ENCODE peak calls at places on chromosomes 7 and 10, in ten cellular contexts. One of them, this sample, is unnamed. For H3K4me1, the result is how much of the 10 kb centered on the place peaks cover.

GRCh38 chr7:36747969-36748574 is 23.8 kb upstream of the AOAH start:
- DNase-seq in endodermal cell: no peak
- DNase-seq in ovary: no peak
- DNase-seq in SJCRH30: no peak
- DNase-seq in HAP-1: no peak
- DNase-seq in breast epithelium: no peak
- DNase-seq in colonic mucosa: no peak
- DNase-seq in H9: no peak
- DNase-seq in GM23248: no peak
- DNase-seq in mesenchymal stem cell: no peak
- DNase-seq in this sample: no peak

GRCh38 chr7:147813316-147813715 is 777.2 kb upstream of the C7orf33 start:
- DNase-seq in SJCRH30: no peak
- DNase-seq in ovary: no peak
- DNase-seq in HAP-1: no peak
- DNase-seq in mesenchymal stem cell: no peak
- DNase-seq in endodermal cell: no peak
- DNase-seq in H9: no peak
- DNase-seq in breast epithelium: no peak
- DNase-seq in GM23248: no peak
- DNase-seq in colonic mucosa: no peak
- DNase-seq in this sample: no peak

GRCh38 chr7:2008936-2009540 is 223.7 kb downstream of the MAD1L1 start:
- DNase-seq in breast epithelium: no peak
- DNase-seq in H9: no peak
- DNase-seq in GM23248: no peak
- DNase-seq in HAP-1: no peak
- DNase-seq in colonic mucosa: no peak
- DNase-seq in mesenchymal stem cell: no peak
- DNase-seq in SJCRH30: no peak
- DNase-seq in ovary: peak
- DNase-seq in endodermal cell: peak
- DNase-seq in this sample: no peak

GRCh38 chr10:89414879-89415821 is 782 bp downstream of the IFIT5 start:
- DNase-seq in mesenchymal stem cell: peak
- DNase-seq in SJCRH30: peak
- DNase-seq in H9: peak
- DNase-seq in breast epithelium: peak
- DNase-seq in colonic mucosa: peak
- DNase-seq in ovary: peak
- DNase-seq in endodermal cell: peak
- DNase-seq in GM23248: peak
- DNase-seq in HAP-1: no peak
- DNase-seq in this sample: peak

GRCh38 chr7:130966246-130967009 is 232.4 kb upstream of the KLF14 start:
- DNase-seq in ovary: no peak
- DNase-seq in colonic mucosa: no peak
- DNase-seq in SJCRH30: no peak
- DNase-seq in H9: no peak
- DNase-seq in HAP-1: no peak
- DNase-seq in mesenchymal stem cell: no peak
- DNase-seq in breast epithelium: no peak
- DNase-seq in endodermal cell: no peak
- DNase-seq in GM23248: peak
- DNase-seq in this sample: no peak

GRCh38 chr7:26658698-26659084 is 205.7 kb downstream of the SKAP2 start:
- DNase-seq in GM23248: no peak
- DNase-seq in ovary: no peak
- DNase-seq in endodermal cell: no peak
- DNase-seq in breast epithelium: no peak
- DNase-seq in mesenchymal stem cell: no peak
- DNase-seq in colonic mucosa: no peak
- DNase-seq in SJCRH30: no peak
- DNase-seq in HAP-1: peak
- DNase-seq in H9: no peak
- DNase-seq in this sample: no peak

GRCh38 chr10:32210306-32211045 is 136.5 kb downstream of the EPC1 start:
- DNase-seq in endodermal cell: peak
- DNase-seq in ovary: no peak
- DNase-seq in HAP-1: peak
- DNase-seq in SJCRH30: peak
- DNase-seq in GM23248: peak
- DNase-seq in mesenchymal stem cell: peak
- DNase-seq in H9: peak
- DNase-seq in colonic mucosa: peak
- DNase-seq in breast epithelium: no peak
- DNase-seq in this sample: no peak

GRCh38 chr7:143048827-143049226 is 3.3 kb upstream of the OR6V1 start:
- DNase-seq in SJCRH30: no peak
- DNase-seq in breast epithelium: no peak
- DNase-seq in mesenchymal stem cell: no peak
- DNase-seq in colonic mucosa: no peak
- DNase-seq in H9: no peak
- DNase-seq in ovary: no peak
- DNase-seq in endodermal cell: no peak
- DNase-seq in GM23248: peak
- DNase-seq in HAP-1: no peak
- DNase-seq in this sample: no peak

GRCh38 chr10:98613446-98613845 is 166.7 kb upstream of the HPS1 start:
- DNase-seq in ovary: no peak
- DNase-seq in HAP-1: no peak
- DNase-seq in colonic mucosa: no peak
- DNase-seq in mesenchymal stem cell: no peak
- DNase-seq in breast epithelium: no peak
- DNase-seq in endodermal cell: no peak
- DNase-seq in GM23248: no peak
- DNase-seq in H9: no peak
- DNase-seq in SJCRH30: no peak
- DNase-seq in this sample: no peak

GRCh38 chr10:11578802-11579255 is 32.6 kb downstream of the USP6NL start:
- DNase-seq in colonic mucosa: no peak
- DNase-seq in GM23248: no peak
- DNase-seq in mesenchymal stem cell: no peak
- DNase-seq in endodermal cell: no peak
- DNase-seq in HAP-1: no peak
- DNase-seq in ovary: no peak
- DNase-seq in H9: no peak
- DNase-seq in SJCRH30: no peak
- DNase-seq in breast epithelium: no peak
- DNase-seq in this sample: no peak

GRCh38 chr7:8261711-8262695 is at the start of gene ICA1:
- DNase-seq in H9: peak
- DNase-seq in breast epithelium: peak
- DNase-seq in colonic mucosa: peak
- DNase-seq in GM23248: peak
- DNase-seq in ovary: peak
- DNase-seq in mesenchymal stem cell: peak
- DNase-seq in SJCRH30: no peak
- DNase-seq in HAP-1: peak
- DNase-seq in endodermal cell: peak
- DNase-seq in this sample: peak

GRCh38 chr7:138842111-138842510 is 44.1 kb upstream of the ATP6V0A4 start:
- DNase-seq in GM23248: no peak
- DNase-seq in ovary: no peak
- DNase-seq in endodermal cell: peak
- DNase-seq in breast epithelium: no peak
- DNase-seq in SJCRH30: no peak
- DNase-seq in HAP-1: no peak
- DNase-seq in mesenchymal stem cell: peak
- DNase-seq in H9: peak
- DNase-seq in colonic mucosa: no peak
- DNase-seq in this sample: no peak

GRCh38 chr10:74153676-74154075 is 2.7 kb downstream of the ADK start:
- DNase-seq in H9: no peak
- DNase-seq in colonic mucosa: no peak
- DNase-seq in mesenchymal stem cell: no peak
- DNase-seq in HAP-1: no peak
- DNase-seq in ovary: no peak
- DNase-seq in GM23248: no peak
- DNase-seq in breast epithelium: no peak
- DNase-seq in endodermal cell: no peak
- DNase-seq in SJCRH30: no peak
- DNase-seq in this sample: no peak

DNA sequence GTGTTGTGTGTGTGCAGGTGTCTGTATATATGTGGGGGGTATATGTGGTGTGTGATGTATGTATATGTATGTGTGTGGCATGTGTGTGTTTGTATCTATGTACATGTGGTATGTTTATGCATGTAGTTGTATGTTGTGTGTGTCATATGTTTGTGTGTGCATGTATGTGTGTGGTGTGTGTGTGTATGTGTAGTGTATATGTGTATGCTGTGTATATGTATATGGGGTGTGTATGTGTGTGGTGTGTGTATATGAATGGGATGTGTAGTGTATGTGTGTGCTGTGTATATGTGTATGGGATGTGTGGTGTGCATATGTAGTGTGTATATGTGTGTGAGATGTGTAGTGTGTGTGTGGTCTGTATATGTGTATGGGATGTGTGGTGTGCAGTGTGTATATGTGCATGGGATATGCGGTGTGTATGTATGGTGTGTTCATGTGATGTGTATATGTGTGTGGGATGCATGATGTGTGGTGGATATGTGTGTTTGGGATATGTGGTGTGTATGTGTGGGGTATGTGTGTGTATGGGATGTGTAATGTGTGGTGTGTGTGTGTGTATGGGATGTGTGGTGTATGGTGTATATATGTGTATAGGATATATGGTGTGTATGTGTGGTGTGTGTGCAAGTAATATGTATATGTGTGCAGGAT is 30.0 kb downstream of the IKZF1 start:
- DNase-seq in breast epithelium: no peak
- DNase-seq in mesenchymal stem cell: no peak
- DNase-seq in H9: no peak
- DNase-seq in endodermal cell: no peak
- DNase-seq in GM23248: no peak
- DNase-seq in SJCRH30: no peak
- DNase-seq in HAP-1: no peak
- DNase-seq in ovary: no peak
- DNase-seq in colonic mucosa: no peak
- DNase-seq in this sample: no peak
- H3K4me1 ChIP-seq in breast epithelium: under half
- H3K4me1 ChIP-seq in mesenchymal stem cell: under half
- H3K4me1 ChIP-seq in H9: under half
- H3K4me1 ChIP-seq in endodermal cell: under half
- H3K4me1 ChIP-seq in GM23248: under half
- H3K4me1 ChIP-seq in SJCRH30: under half
- H3K4me1 ChIP-seq in HAP-1: under half
- H3K4me1 ChIP-seq in ovary: under half
- H3K4me1 ChIP-seq in colonic mucosa: under half
- H3K4me1 ChIP-seq in this sample: under half

DNA sequence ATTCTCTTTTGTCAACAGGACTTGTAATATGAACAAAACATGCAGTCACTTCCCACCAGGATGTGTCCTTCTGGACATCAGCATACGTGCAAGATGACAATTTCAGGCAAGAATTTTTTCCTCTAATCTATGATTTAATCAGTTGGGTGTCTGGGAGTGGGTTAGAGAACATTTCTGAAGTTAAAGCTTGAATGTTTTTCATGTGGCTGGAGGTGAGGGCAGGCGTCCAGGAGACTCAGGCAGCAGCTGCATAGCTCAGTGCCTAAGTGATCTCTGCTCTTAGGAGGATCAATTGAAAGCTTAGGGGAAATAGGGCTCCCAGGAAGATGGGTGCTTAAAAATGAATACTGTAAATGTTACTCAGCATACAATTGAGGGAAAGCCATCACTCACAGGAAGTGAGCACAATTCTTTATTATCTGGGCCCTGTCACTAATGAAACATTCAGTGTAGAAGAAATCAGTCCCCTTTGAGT is 457.6 kb upstream of the KLF6 start:
- DNase-seq in breast epithelium: no peak
- DNase-seq in ovary: no peak
- DNase-seq in colonic mucosa: no peak
- DNase-seq in endodermal cell: no peak
- DNase-seq in GM23248: peak
- DNase-seq in H9: no peak
- DNase-seq in HAP-1: no peak
- DNase-seq in mesenchymal stem cell: peak
- DNase-seq in SJCRH30: peak
- DNase-seq in this sample: no peak
- H3K4me1 ChIP-seq in breast epithelium: under half
- H3K4me1 ChIP-seq in ovary: under half
- H3K4me1 ChIP-seq in colonic mucosa: under half
- H3K4me1 ChIP-seq in endodermal cell: under half
- H3K4me1 ChIP-seq in GM23248: half or more
- H3K4me1 ChIP-seq in H9: under half
- H3K4me1 ChIP-seq in HAP-1: under half
- H3K4me1 ChIP-seq in mesenchymal stem cell: under half
- H3K4me1 ChIP-seq in SJCRH30: under half
- H3K4me1 ChIP-seq in this sample: under half

GRCh38 chr7:151505433-151505832 is 14.3 kb downstream of the RHEB start:
- DNase-seq in ovary: no peak
- DNase-seq in HAP-1: no peak
- DNase-seq in mesenchymal stem cell: no peak
- DNase-seq in GM23248: no peak
- DNase-seq in breast epithelium: no peak
- DNase-seq in colonic mucosa: no peak
- DNase-seq in endodermal cell: no peak
- DNase-seq in SJCRH30: no peak
- DNase-seq in H9: no peak
- DNase-seq in this sample: no peak

GRCh38 chr7:151503902-151504714 is 15.6 kb downstream of the RHEB start:
- DNase-seq in ovary: peak
- DNase-seq in GM23248: peak
- DNase-seq in HAP-1: no peak
- DNase-seq in H9: no peak
- DNase-seq in endodermal cell: no peak
- DNase-seq in SJCRH30: no peak
- DNase-seq in mesenchymal stem cell: peak
- DNase-seq in colonic mucosa: no peak
- DNase-seq in breast epithelium: no peak
- DNase-seq in this sample: peak

GRCh38 chr7:151506901-151507382 is 12.8 kb downstream of the RHEB start:
- DNase-seq in SJCRH30: no peak
- DNase-seq in HAP-1: no peak
- DNase-seq in H9: no peak
- DNase-seq in endodermal cell: no peak
- DNase-seq in breast epithelium: no peak
- DNase-seq in ovary: no peak
- DNase-seq in mesenchymal stem cell: no peak
- DNase-seq in colonic mucosa: no peak
- DNase-seq in GM23248: no peak
- DNase-seq in this sample: peak

GRCh38 chr7:151504715-151505326 is 14.9 kb downstream of the RHEB start:
- DNase-seq in ovary: no peak
- DNase-seq in colonic mucosa: no peak
- DNase-seq in GM23248: no peak
- DNase-seq in H9: no peak
- DNase-seq in mesenchymal stem cell: no peak
- DNase-seq in breast epithelium: no peak
- DNase-seq in SJCRH30: no peak
- DNase-seq in HAP-1: no peak
- DNase-seq in endodermal cell: no peak
- DNase-seq in this sample: no peak

GRCh38 chr7:151505836-151506468 is 13.7 kb downstream of the RHEB start:
- DNase-seq in breast epithelium: no peak
- DNase-seq in mesenchymal stem cell: no peak
- DNase-seq in GM23248: no peak
- DNase-seq in SJCRH30: no peak
- DNase-seq in colonic mucosa: no peak
- DNase-seq in ovary: no peak
- DNase-seq in H9: no peak
- DNase-seq in endodermal cell: no peak
- DNase-seq in HAP-1: no peak
- DNase-seq in this sample: no peak
- H3K4me1 ChIP-seq in breast epithelium: under half
- H3K4me1 ChIP-seq in mesenchymal stem cell: under half
- H3K4me1 ChIP-seq in GM23248: under half
- H3K4me1 ChIP-seq in SJCRH30: under half
- H3K4me1 ChIP-seq in colonic mucosa: under half
- H3K4me1 ChIP-seq in ovary: under half
- H3K4me1 ChIP-seq in H9: under half
- H3K4me1 ChIP-seq in endodermal cell: under half
- H3K4me1 ChIP-seq in HAP-1: under half
- H3K4me1 ChIP-seq in this sample: under half

GRCh38 chr10:106816318-106817085 is 348.0 kb downstream of the SORCS1 start:
- DNase-seq in H9: no peak
- DNase-seq in HAP-1: no peak
- DNase-seq in mesenchymal stem cell: no peak
- DNase-seq in endodermal cell: no peak
- DNase-seq in ovary: no peak
- DNase-seq in GM23248: no peak
- DNase-seq in colonic mucosa: no peak
- DNase-seq in SJCRH30: no peak
- DNase-seq in breast epithelium: no peak
- DNase-seq in this sample: no peak
- H3K4me1 ChIP-seq in H9: under half
- H3K4me1 ChIP-seq in HAP-1: under half
- H3K4me1 ChIP-seq in mesenchymal stem cell: under half
- H3K4me1 ChIP-seq in endodermal cell: under half
- H3K4me1 ChIP-seq in ovary: under half
- H3K4me1 ChIP-seq in GM23248: under half
- H3K4me1 ChIP-seq in colonic mucosa: under half
- H3K4me1 ChIP-seq in SJCRH30: under half
- H3K4me1 ChIP-seq in breast epithelium: under half
- H3K4me1 ChIP-seq in this sample: under half